ENCODE peak calls at places on chromosomes 11 and 22, in nine cellular contexts. X is thoracic aorta, K is astrocyte of the spinal cord, S is BJ, H is transverse colon, R is fibroblast of mammary gland, Y is A549, U is body of pancreas, I is HL-60. E is an unnamed sample.

GRCh38 chr22:48629631-48630443 is 1197.8 kb downstream of the BRD1 start:
- DNase-seq in Y (no peak), K (no peak), X (no peak), S (no peak), H (no peak), U (no peak), R (no peak), I (no peak), E (no peak)

GRCh38 chr11:15288801-15289342 is 174.1 kb downstream of the INSC start:
- DNase-seq in R (no peak), I (no peak), S (peak), U (no peak), H (no peak), Y (no peak), X (no peak), K (no peak), E (no peak)

GRCh38 chr11:7844521-7844920 is 47.8 kb upstream of the OR5P2 start:
- DNase-seq in S (no peak), I (no peak), H (no peak), X (no peak), U (no peak), K (no peak), Y (no peak), R (no peak), E (peak)

GRCh38 chr11:21817677-21818076 is 375.2 kb upstream of the ANO5 start:
- DNase-seq in S (no peak), H (no peak), R (no peak), U (no peak), X (no peak), K (no peak), I (no peak), Y (no peak), E (no peak)

GRCh38 chr11:73321342-73322110 is 13.4 kb downstream of the ARHGEF17 start:
- DNase-seq in U (no peak), K (peak), Y (no peak), I (no peak), R (no peak), H (no peak), S (no peak), X (no peak), E (no peak)

GRCh38 chr11:110984147-110984546 is 261.4 kb upstream of the POU2AF2 start:
- DNase-seq in K (peak), X (no peak), R (peak), Y (no peak), U (no peak), I (no peak), H (no peak), S (no peak), E (peak)

GRCh38 chr11:57941875-57942274 is 81.8 kb upstream of the OR9Q1 start:
- DNase-seq in H (no peak), I (no peak), Y (no peak), R (no peak), X (no peak), S (no peak), U (no peak), K (no peak), E (no peak)

GRCh38 chr11:18540207-18541009 is 13.7 kb upstream of the TSG101 start:
- DNase-seq in R (peak), U (no peak), K (peak), H (no peak), S (no peak), X (no peak), I (no peak), Y (no peak), E (no peak)

GRCh38 chr11:17263803-17264202 is 12.7 kb upstream of the NUCB2 start:
- DNase-seq in I (no peak), X (no peak), Y (no peak), R (peak), U (no peak), H (no peak), S (no peak), K (peak), E (peak)

GRCh38 chr11:77215106-77215505 is 86.4 kb downstream of the GDPD4 start:
- DNase-seq in U (no peak), X (no peak), K (no peak), S (no peak), H (no peak), I (no peak), R (no peak), Y (no peak), E (no peak)

GRCh38 chr11:119218141-119218878 is 12.2 kb downstream of the CBL start:
- DNase-seq in U (no peak), S (peak), I (no peak), H (no peak), R (peak), X (no peak), K (peak), Y (peak), E (peak)

GRCh38 chr11:78418584-78419211 is 1.1 kb upstream of the GAB2 start:
- DNase-seq in H (no peak), I (no peak), R (peak), K (no peak), X (no peak), Y (no peak), U (no peak), S (no peak), E (no peak)

GRCh38 chr11:2691991-2692841 is 7.6 kb downstream of the KCNQ1OT1 start:
- DNase-seq in I (no peak), U (peak), K (no peak), S (no peak), Y (no peak), X (no peak), H (no peak), R (no peak), E (no peak)

GRCh38 chr11:126655807-126656128 is 300.3 kb downstream of the ST3GAL4 start:
- DNase-seq in I (no peak), U (peak), R (peak), Y (no peak), X (no peak), S (no peak), H (no peak), K (peak), E (no peak)

GRCh38 chr11:68839953-68840641 is 1.6 kb downstream of the CPT1A start:
- DNase-seq in H (peak), X (no peak), K (peak), S (no peak), R (peak), U (peak), Y (no peak), I (no peak), E (no peak)
- H3K4me3 ChIP-seq in H (peak), X (peak), K (peak), S (peak), R (peak), U (peak), Y (peak), I (peak), E (peak)

DNA sequence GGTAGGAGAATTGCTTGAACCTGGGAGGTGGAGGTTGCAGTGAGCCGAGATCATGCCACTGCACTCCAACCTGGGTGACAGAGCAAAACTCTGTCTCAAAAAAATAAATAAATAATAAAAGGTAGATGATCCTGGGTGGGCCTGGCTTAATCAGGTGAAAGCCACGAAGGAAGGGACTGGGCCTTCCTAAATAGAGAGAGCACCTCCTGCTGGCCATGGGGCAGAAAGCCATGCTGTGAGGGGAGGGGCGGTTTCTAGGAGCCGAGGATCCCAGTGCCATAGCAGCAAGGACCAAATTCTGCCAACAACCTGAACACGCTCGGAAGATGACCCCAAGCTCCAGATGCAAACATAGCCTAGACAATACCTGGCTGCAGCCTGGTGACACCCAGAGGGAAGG is 24.5 kb upstream of the DGKZ start:
- DNase-seq in R (peak), Y (no peak), I (no peak), S (no peak), H (no peak), K (no peak), X (no peak), U (no peak), E (no peak)
- TF ChIP-seq CTCF in R (peak), Y (peak), I (no peak), S (peak), H (peak), K (peak), X (no peak), U (peak), E (peak)

GRCh38 chr22:26658161-26658560 is 773 bp downstream of the MIAT start:
- DNase-seq in H (no peak), R (no peak), I (no peak), Y (no peak), U (no peak), K (no peak), X (no peak), S (no peak), E (no peak)
- H3K4me3 ChIP-seq in H (no peak), R (peak), I (peak), Y (peak), U (no peak), K (peak), X (peak), S (peak), E (peak)

DNA sequence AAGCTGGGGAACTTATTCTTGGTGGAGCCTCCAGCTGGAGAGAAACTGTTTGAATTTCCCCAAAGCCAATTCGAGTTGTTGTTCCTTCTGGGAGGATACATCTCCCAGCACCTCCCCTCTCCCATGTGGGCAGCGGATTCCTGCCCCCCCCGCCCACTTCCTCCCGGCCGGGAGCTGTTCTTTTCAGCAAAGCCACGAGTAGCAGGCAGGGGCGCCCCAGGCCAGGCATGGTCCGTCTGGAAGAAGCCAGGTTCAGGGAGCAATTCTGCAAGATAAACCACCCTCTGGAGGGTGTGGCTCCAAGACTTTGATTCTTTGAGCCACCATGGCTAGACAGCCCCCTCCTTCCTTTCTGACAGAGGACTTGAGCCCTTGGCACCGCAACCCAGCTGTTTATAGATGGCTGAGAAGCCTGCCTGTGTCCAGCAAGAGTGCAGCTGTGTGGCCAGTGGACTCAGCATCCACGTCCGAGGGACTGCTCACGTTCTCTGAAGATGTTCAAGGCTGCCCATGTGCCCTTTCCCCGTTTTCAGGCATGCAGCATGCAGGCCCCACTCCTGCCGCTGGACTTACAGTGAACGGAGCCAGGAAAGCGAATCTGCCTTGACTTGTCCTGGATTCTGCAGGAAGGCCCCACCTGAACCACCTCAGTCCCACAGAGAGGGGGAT is 170.3 kb downstream of the CTTN start:
- DNase-seq in Y (no peak), X (no peak), I (no peak), H (peak), K (peak), R (peak), S (no peak), U (no peak), E (no peak)
- TF ChIP-seq CTCF in Y (no peak), X (peak), I (no peak), H (peak), K (peak), R (peak), S (peak), U (no peak), E (peak)

GRCh38 chr11:33682446-33682845 is 18.2 kb downstream of the C11orf91 start:
- DNase-seq in X (no peak), I (no peak), Y (no peak), U (no peak), S (no peak), R (no peak), H (no peak), K (peak), E (no peak)

GRCh38 chr11:33687733-33688479 is 12.7 kb downstream of the C11orf91 start:
- DNase-seq in I (no peak), U (peak), X (no peak), K (peak), H (no peak), S (no peak), Y (peak), R (peak), E (no peak)

GRCh38 chr11:33682019-33682418 is 18.6 kb downstream of the C11orf91 start:
- DNase-seq in S (no peak), I (no peak), X (no peak), H (no peak), K (no peak), U (no peak), R (no peak), Y (no peak), E (no peak)

GRCh38 chr11:33684003-33684715 is 16.5 kb downstream of the C11orf91 start:
- DNase-seq in U (no peak), I (no peak), S (no peak), K (no peak), H (no peak), Y (no peak), X (no peak), R (no peak), E (no peak)

GRCh38 chr11:33685061-33685460 is 15.6 kb downstream of the C11orf91 start:
- DNase-seq in Y (no peak), K (no peak), S (no peak), X (no peak), R (peak), H (no peak), I (no peak), U (no peak), E (no peak)
- H3K4me3 ChIP-seq in Y (no peak), K (no peak), S (no peak), X (no peak), R (no peak), H (no peak), I (no peak), U (no peak), E (no peak)

GRCh38 chr11:554824-555499 is 5.6 kb downstream of the LMNTD2 start:
- DNase-seq in U (peak), H (peak), X (no peak), S (no peak), R (peak), Y (peak), I (peak), K (peak), E (no peak)
- TF ChIP-seq CTCF in U (peak), H (peak), X (peak), S (peak), R (peak), Y (peak), I (peak), K (peak), E (peak)

DNA sequence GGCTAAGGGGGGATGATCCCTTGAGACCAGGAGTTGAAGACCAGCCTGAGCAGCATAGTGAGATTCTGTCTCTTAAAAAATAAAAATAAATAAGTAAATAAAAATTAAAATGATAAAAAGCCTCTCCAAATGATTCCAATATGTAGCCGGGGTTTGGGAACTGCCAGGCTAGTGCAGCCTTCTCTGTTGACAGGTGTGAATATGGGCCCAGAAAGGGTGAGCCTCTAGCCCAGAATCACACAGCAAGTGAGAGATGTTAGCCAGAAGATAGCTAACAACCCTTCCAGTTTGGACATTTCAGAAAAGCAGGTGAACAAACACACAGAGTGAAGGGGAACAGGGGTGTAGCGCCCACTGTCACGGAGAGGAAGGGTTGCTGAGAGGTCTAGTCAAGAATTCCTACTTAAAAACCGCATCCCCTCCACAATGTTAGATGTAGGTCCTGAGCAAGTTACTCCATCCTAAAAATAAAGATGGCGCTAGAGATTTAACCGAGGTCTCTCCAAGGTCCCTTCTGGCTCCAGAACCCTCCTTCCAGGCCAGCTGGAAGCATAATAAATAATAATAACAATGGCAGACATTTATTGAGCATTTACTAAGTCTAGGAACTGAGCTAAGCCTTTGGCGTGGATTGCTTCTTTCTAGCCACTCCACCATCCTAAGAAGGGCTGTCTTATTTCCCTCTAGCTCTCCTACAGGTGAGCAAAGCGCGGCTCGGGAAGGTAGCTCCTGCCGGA is 51.6 kb downstream of the CYTH4 start:
- DNase-seq in K (no peak), S (no peak), U (no peak), R (no peak), Y (no peak), I (no peak), X (no peak), H (no peak), E (no peak)
- H3K4me3 ChIP-seq in K (no peak), S (no peak), U (no peak), R (no peak), Y (no peak), I (no peak), X (no peak), H (no peak), E (no peak)

E was measured in retinal pigment epithelial cell.